ENCODE peak calls at places on chromosome 22, in nine cellular contexts. V, P, Z, O, D, E, I, N and J are unnamed samples.

GRCh38 chr22:26939466-26939865 is 282.1 kb downstream of the MIAT start:
- DNase-seq in V (no peak), P (no peak), Z (no peak), O (no peak), D (no peak), E (no peak), I (no peak), N (no peak), J (no peak)

GRCh38 chr22:33853200-33854097 is 66.8 kb downstream of the LARGE1 start:
- DNase-seq in V (peak; percentile 77), P (no peak), Z (no peak), O (peak; percentile 66), D (peak; percentile 4), E (no peak), I (no peak), N (peak; percentile 61), J (peak; percentile 75)

GRCh38 chr22:37462983-37463382 is 23.2 kb downstream of the MFNG start:
- DNase-seq in V (peak; percentile 36), P (peak; percentile 50), Z (no peak), O (peak; percentile 32), D (no peak), E (no peak), I (no peak), N (no peak), J (peak; percentile 44)

GRCh38 chr22:26893711-26894110 is 236.3 kb downstream of the MIAT start:
- DNase-seq in V (no peak), P (no peak), Z (peak; percentile 20), O (no peak), D (no peak), E (no peak), I (no peak), N (no peak), J (no peak)

GRCh38 chr22:18071968-18072310 is 5.9 kb upstream of the PEX26 start:
- DNase-seq in V (no peak), P (no peak), Z (no peak), O (no peak), D (no peak), E (no peak), I (no peak), N (no peak), J (no peak)

GRCh38 chr22:28921585-28921879 is 38.2 kb downstream of the ZNRF3 start:
- DNase-seq in V (no peak), P (no peak), Z (no peak), O (no peak), D (no peak), E (no peak), I (no peak), N (no peak), J (no peak)

GRCh38 chr22:21445437-21446127 is 21.6 kb upstream of the TMEM191C start:
- DNase-seq in V (no peak), P (no peak), Z (peak; percentile 64), O (no peak), D (no peak), E (no peak), I (no peak), N (no peak), J (no peak)

GRCh38 chr22:27212617-27213177 is 555.3 kb downstream of the MIAT start:
- DNase-seq in V (peak; percentile 71), P (no peak), Z (no peak), O (no peak), D (peak; percentile 74), E (no peak), I (no peak), N (no peak), J (peak; percentile 60)

GRCh38 chr22:30423296-30423958 is 2.1 kb upstream of the MTFP1 start:
- DNase-seq in V (peak; percentile 18), P (no peak), Z (peak; percentile 74), O (no peak), D (peak; percentile 65), E (peak; percentile 25), I (peak; percentile 80), N (no peak), J (no peak)

GRCh38 chr22:29477919-29478318 is 2.1 kb upstream of the NEFH start:
- DNase-seq in V (no peak), P (no peak), Z (no peak), O (no peak), D (no peak), E (no peak), I (no peak), N (peak; percentile 26), J (no peak)